ENCODE peak calls at places on chromosomes 7 and 10, in six cellular contexts. H is GM12891, A is K562, U is H1, O is HepG2, Y is GM12878. T is an unnamed sample.

GRCh38 chr10:306654-307185 is 171.5 kb downstream of the ZMYND11 start:
- DNase-seq in H (no peak), A (no peak), U (peak), O (peak), Y (no peak), T (no peak)

GRCh38 chr7:126727930-126728331 is 524.8 kb downstream of the GRM8 start:
- DNase-seq in H (no peak), A (peak), U (no peak), O (no peak), Y (no peak), T (no peak)

GRCh38 chr10:25465582-25466372 is 291.0 kb downstream of the GPR158 start:
- DNase-seq in H (no peak), A (peak), U (no peak), O (no peak), Y (no peak), T (no peak)

GRCh38 chr7:70837589-70837988 is 294.4 kb upstream of the GALNT17 start:
- DNase-seq in H (no peak), A (no peak), U (no peak), O (no peak), Y (no peak), T (no peak)

GRCh38 chr10:103445767-103446567 is 6.2 kb downstream of the CALHM2 start:
- DNase-seq in H (no peak), A (no peak), U (no peak), O (no peak), Y (no peak), T (no peak)

GRCh38 chr7:28708458-28708951 is 249.6 kb downstream of the TRIL start:
- DNase-seq in H (no peak), A (no peak), U (no peak), O (no peak), Y (no peak), T (no peak)

GRCh38 chr10:16116404-16117304 is 256.3 kb upstream of the MINDY3 start:
- DNase-seq in H (no peak), A (peak), U (peak), O (peak), Y (peak), T (no peak)

GRCh38 chr10:97703398-97704067 is 10.0 kb upstream of the MARVELD1 start:
- DNase-seq in H (no peak), A (no peak), U (no peak), O (no peak), Y (no peak), T (no peak)

GRCh38 chr10:89213191-89213808 is 6.2 kb upstream of the CH25H start:
- DNase-seq in H (no peak), A (peak), U (no peak), O (peak), Y (no peak), T (no peak)

GRCh38 chr10:86461963-86462804 is 59.4 kb downstream of the WAPL start:
- DNase-seq in H (no peak), A (no peak), U (no peak), O (no peak), Y (no peak), T (no peak)

GRCh38 chr10:119546009-119546408 is 3.5 kb upstream of the RGS10 start:
- DNase-seq in H (no peak), A (no peak), U (no peak), O (no peak), Y (no peak), T (no peak)

GRCh38 chr7:50662059-50662689 is 97.0 kb upstream of the DDC start:
- DNase-seq in H (no peak), A (no peak), U (no peak), O (no peak), Y (no peak), T (no peak)

GRCh38 chr7:95324396-95324795 is at the start of gene PON1:
- DNase-seq in H (peak), A (peak), U (no peak), O (no peak), Y (no peak), T (no peak)

GRCh38 chr7:47497367-47498096 is 84.4 kb downstream of the TNS3 start:
- DNase-seq in H (peak), A (no peak), U (no peak), O (no peak), Y (peak), T (peak)

GRCh38 chr10:88999629-89000028 is 9.0 kb downstream of the FAS start:
- DNase-seq in H (no peak), A (no peak), U (no peak), O (no peak), Y (no peak), T (no peak)

GRCh38 chr10:18097524-18097923 is 42.7 kb upstream of the CACNB2 start:
- DNase-seq in H (no peak), A (no peak), U (no peak), O (no peak), Y (no peak), T (no peak)

GRCh38 chr7:1288390-1288995 is 55.8 kb downstream of the UNCX start:
- DNase-seq in H (no peak), A (no peak), U (no peak), O (no peak), Y (no peak), T (no peak)

GRCh38 chr7:129010075-129010474 is 44.8 kb downstream of the TNPO3 start:
- DNase-seq in H (no peak), A (no peak), U (no peak), O (no peak), Y (no peak), T (no peak)

GRCh38 chr10:102410427-102411073 is 8.0 kb downstream of the PSD start:
- DNase-seq in H (peak), A (no peak), U (peak), O (no peak), Y (no peak), T (no peak)

GRCh38 chr10:36209480-36209879 is 567.4 kb upstream of the FZD8 start:
- DNase-seq in H (no peak), A (no peak), U (no peak), O (no peak), Y (no peak), T (no peak)

GRCh38 chr7:79610301-79610700 is 156.8 kb upstream of the MAGI2 start:
- DNase-seq in H (no peak), A (no peak), U (no peak), O (no peak), Y (no peak), T (no peak)

GRCh38 chr7:20227291-20227795 is 10.2 kb upstream of the MACC1 start:
- DNase-seq in H (no peak), A (no peak), U (no peak), O (no peak), Y (no peak), T (no peak)

GRCh38 chr7:131819891-131820290 is 263.5 kb upstream of the PODXL start:
- DNase-seq in H (no peak), A (no peak), U (no peak), O (no peak), Y (no peak), T (no peak)

GRCh38 chr10:124906551-124907001 is 35.3 kb upstream of the ZRANB1 start:
- DNase-seq in H (no peak), A (no peak), U (no peak), O (no peak), Y (no peak), T (no peak)

DNA sequence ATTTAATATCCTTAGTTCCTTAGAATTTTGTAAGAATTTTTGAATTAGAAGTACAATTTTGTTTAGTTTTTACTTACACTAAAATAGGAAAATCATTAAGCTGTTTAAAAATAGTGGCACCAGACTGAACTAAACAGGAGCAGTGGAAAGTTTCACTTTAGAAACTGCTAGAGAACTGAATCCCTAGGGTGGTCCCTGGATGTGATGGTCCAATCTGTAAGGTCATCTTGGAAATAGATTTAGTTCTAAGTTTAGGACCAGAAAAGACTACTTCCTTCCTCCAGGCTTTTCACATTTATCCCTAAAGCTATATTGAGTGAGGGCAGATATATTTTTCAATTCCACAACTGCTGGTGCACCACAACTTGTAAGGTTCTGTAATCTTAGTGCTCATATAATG is 19.0 kb downstream of the RPA3 start:
- DNase-seq in H (no peak), A (no peak), U (no peak), O (no peak), Y (no peak), T (no peak)
- TF ChIP-seq TAF1 in H (no peak), A (no peak), U (no peak), O (no peak), Y (no peak), T (no peak)

GRCh38 chr10:3825862-3826351 is 40.9 kb upstream of the KLF6 start:
- DNase-seq in H (no peak), A (no peak), U (no peak), O (no peak), Y (no peak), T (no peak)
- TF ChIP-seq POLR2A in H (no peak), A (no peak), U (no peak), O (no peak), Y (no peak), T (no peak)

GRCh38 chr10:129702605-129703004 is 235.6 kb downstream of the MGMT start:
- DNase-seq in H (no peak), A (no peak), U (no peak), O (no peak), Y (no peak), T (no peak)
- TF ChIP-seq POLR2AphosphoS5 in H (no peak), A (no peak), U (no peak), O (no peak), Y (no peak), T (no peak)

DNA sequence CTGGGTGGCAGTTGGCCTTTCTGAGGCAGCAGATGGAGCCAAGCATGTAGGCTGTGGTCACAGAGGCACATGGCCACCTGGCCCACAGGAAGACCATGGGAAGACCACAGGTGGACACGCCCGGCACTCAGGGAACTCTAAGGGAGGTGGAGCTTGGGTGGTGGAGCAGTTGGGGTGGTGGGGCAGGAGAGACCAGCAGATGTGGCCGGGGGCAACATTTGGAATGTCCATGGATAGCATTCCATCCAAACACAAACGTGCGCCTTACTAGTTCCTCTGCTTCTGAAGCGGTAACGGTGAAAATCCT is 290.9 kb downstream of the PTPRN2 start:
- DNase-seq in H (no peak), A (no peak), U (peak), O (no peak), Y (no peak), T (no peak)
- TF ChIP-seq TAF1 in H (no peak), A (no peak), U (no peak), O (no peak), Y (no peak), T (no peak)

GRCh38 chr7:2841907-2842306 is 2.2 kb downstream of the GNA12 start:
- DNase-seq in H (no peak), A (no peak), U (no peak), O (no peak), Y (no peak), T (no peak)

GRCh38 chr7:2845193-2845592 is 1.1 kb upstream of the GNA12 start:
- DNase-seq in H (no peak), A (no peak), U (no peak), O (no peak), Y (no peak), T (no peak)

GRCh38 chr7:2843191-2843685 is 870 bp downstream of the GNA12 start:
- DNase-seq in H (no peak), A (no peak), U (no peak), O (no peak), Y (no peak), T (no peak)

GRCh38 chr7:2843711-2844152 is 376 bp downstream of the GNA12 start:
- DNase-seq in H (no peak), A (no peak), U (no peak), O (no peak), Y (no peak), T (peak)

DNA sequence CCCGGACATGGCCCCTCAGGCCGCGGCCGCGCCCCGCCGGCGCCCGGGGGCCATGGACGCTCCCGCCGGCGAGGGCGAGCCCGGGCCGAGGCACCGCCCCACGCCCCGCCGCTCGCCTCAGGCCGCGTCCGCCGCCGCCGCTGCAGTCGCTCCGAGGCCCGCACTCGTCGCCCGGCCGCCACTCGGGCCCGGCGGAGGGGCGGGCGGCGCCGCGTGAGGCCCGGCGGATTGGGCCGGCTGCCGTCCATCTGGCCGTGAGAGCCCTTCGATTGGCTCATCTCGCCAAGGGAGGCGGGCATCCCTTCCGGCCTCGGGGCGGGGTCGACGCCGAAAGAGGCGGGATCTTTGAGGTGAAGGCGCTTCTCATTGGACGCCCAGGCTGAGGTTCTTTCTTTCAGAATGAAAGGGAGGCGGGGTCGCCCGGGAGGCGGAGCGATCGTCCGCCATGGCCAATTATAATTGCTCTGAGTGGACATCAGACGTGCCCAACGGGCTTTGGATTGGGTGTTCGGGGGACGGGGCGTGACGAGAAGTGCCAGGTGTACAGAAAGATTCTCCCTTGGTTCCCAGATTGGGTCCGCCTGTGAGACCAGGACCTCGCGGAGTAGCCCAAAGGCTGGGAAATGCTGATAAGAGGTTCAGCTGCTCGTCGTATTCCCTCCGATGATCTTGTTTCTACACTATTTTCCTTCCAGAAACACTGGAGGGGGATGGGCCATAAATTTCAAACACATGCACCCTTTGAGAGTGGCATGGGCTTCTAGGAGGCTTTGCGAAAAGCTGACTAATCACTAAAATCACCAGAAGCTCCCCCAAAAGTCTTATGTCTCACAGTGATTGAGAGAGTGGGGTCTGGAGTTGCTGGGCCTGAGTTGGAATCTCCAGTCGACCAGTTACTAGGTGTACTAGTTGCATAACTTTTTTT is at the start of gene GNA12:
- DNase-seq in H (peak), A (peak), U (peak), O (peak), Y (peak), T (peak)
- TF ChIP-seq POLR2A in H (no peak), A (no peak), U (peak), O (peak), Y (peak), T (peak)

GRCh38 chr7:98398567-98399372 is 2.1 kb downstream of the BAIAP2L1 start:
- DNase-seq in H (no peak), A (no peak), U (no peak), O (no peak), Y (no peak), T (no peak)

GRCh38 chr7:98395951-98396350 is 4.9 kb downstream of the BAIAP2L1 start:
- DNase-seq in H (no peak), A (no peak), U (no peak), O (no peak), Y (no peak), T (no peak)

GRCh38 chr7:98396768-98397167 is 4.1 kb downstream of the BAIAP2L1 start:
- DNase-seq in H (no peak), A (no peak), U (no peak), O (no peak), Y (no peak), T (no peak)

GRCh38 chr7:98394377-98394836 is 6.5 kb downstream of the BAIAP2L1 start:
- DNase-seq in H (no peak), A (no peak), U (no peak), O (no peak), Y (no peak), T (no peak)

GRCh38 chr7:98395481-98395880 is 5.4 kb downstream of the BAIAP2L1 start:
- DNase-seq in H (no peak), A (no peak), U (no peak), O (no peak), Y (no peak), T (no peak)
- TF ChIP-seq POLR2AphosphoS5 in H (no peak), A (no peak), U (no peak), O (no peak), Y (no peak), T (no peak)

DNA sequence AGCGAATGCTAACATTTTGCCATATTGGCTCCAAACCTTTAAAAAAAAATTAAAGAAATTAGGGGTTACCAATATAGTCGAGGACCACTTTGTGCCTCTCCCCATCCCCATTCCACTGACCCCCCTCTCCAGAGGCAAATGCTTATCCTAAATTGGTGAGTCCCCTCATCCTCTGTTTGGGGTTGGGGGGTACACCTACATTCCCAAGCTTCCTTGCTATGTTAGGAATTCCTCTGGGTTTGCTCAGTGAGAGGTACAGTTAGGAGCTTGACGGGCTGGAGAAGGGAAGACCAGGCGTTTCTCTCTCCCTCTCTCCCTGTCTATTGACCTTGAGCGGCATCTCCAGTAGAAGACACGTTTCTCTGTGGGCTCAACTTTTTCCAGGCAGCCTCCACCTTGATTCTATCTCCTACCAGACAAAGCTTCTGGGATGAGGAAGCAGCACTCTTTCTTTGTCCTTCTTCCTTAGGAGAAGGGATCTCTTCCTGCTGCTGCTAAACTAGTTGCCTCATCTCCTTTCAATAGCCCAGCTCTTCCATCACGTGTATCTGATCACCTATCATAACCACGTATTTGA is 6.6 kb upstream of the AKR1B15 start:
- DNase-seq in H (no peak), A (no peak), U (no peak), O (no peak), Y (no peak), T (no peak)
- TF ChIP-seq TAF1 in H (no peak), A (no peak), U (no peak), O (no peak), Y (no peak), T (no peak)

T was measured in GM12892.